ENCODE peak calls at places on chromosome 1, in eight cellular contexts. One of them, this sample, is unnamed. For H3K36me3, the result is how much of the 10 kb centered on the place peaks cover.

GRCh38 chr1:234960722-234961467 is 167.7 kb downstream of the TOMM20 start:
- DNase-seq in aorta: no peak
- DNase-seq in body of pancreas: peak
- DNase-seq in CD8-positive, alpha-beta T cell: no peak
- DNase-seq in colonic mucosa: peak
- DNase-seq in trophoblast cell: no peak
- DNase-seq in MM.1S: peak
- DNase-seq in stomach: peak
- DNase-seq in this sample: no peak

GRCh38 chr1:21936366-21937031 is 611 bp downstream of the HSPG2 start:
- DNase-seq in MM.1S: no peak
- DNase-seq in aorta: no peak
- DNase-seq in colonic mucosa: peak
- DNase-seq in body of pancreas: no peak
- DNase-seq in stomach: no peak
- DNase-seq in trophoblast cell: no peak
- DNase-seq in CD8-positive, alpha-beta T cell: no peak
- DNase-seq in this sample: no peak

GRCh38 chr1:63794927-63795326 is 21.1 kb downstream of the ROR1 start:
- DNase-seq in CD8-positive, alpha-beta T cell: no peak
- DNase-seq in MM.1S: no peak
- DNase-seq in aorta: no peak
- DNase-seq in stomach: no peak
- DNase-seq in trophoblast cell: no peak
- DNase-seq in colonic mucosa: no peak
- DNase-seq in body of pancreas: no peak
- DNase-seq in this sample: no peak

GRCh38 chr1:240242601-240243144 is 151.0 kb downstream of the FMN2 start:
- DNase-seq in MM.1S: no peak
- DNase-seq in CD8-positive, alpha-beta T cell: no peak
- DNase-seq in trophoblast cell: no peak
- DNase-seq in stomach: no peak
- DNase-seq in body of pancreas: no peak
- DNase-seq in colonic mucosa: no peak
- DNase-seq in aorta: no peak
- DNase-seq in this sample: no peak

GRCh38 chr1:18010945-18011344 is 96.7 kb upstream of the IGSF21 start:
- DNase-seq in CD8-positive, alpha-beta T cell: no peak
- DNase-seq in body of pancreas: no peak
- DNase-seq in aorta: no peak
- DNase-seq in stomach: no peak
- DNase-seq in MM.1S: no peak
- DNase-seq in colonic mucosa: no peak
- DNase-seq in trophoblast cell: no peak
- DNase-seq in this sample: no peak

GRCh38 chr1:167911413-167911812 is 2.5 kb downstream of the ADCY10 start:
- DNase-seq in stomach: peak
- DNase-seq in MM.1S: no peak
- DNase-seq in body of pancreas: no peak
- DNase-seq in colonic mucosa: no peak
- DNase-seq in CD8-positive, alpha-beta T cell: no peak
- DNase-seq in trophoblast cell: no peak
- DNase-seq in aorta: no peak
- DNase-seq in this sample: no peak

GRCh38 chr1:56872597-56872996 is 18.0 kb downstream of the C8A start:
- DNase-seq in trophoblast cell: no peak
- DNase-seq in CD8-positive, alpha-beta T cell: no peak
- DNase-seq in aorta: no peak
- DNase-seq in body of pancreas: no peak
- DNase-seq in stomach: no peak
- DNase-seq in colonic mucosa: no peak
- DNase-seq in MM.1S: no peak
- DNase-seq in this sample: no peak

GRCh38 chr1:29639741-29640427 is 403.6 kb downstream of the PTPRU start:
- DNase-seq in CD8-positive, alpha-beta T cell: no peak
- DNase-seq in stomach: no peak
- DNase-seq in body of pancreas: no peak
- DNase-seq in aorta: no peak
- DNase-seq in colonic mucosa: no peak
- DNase-seq in trophoblast cell: no peak
- DNase-seq in MM.1S: peak
- DNase-seq in this sample: no peak

GRCh38 chr1:14968251-14968812 is 185.2 kb upstream of the TMEM51 start:
- DNase-seq in trophoblast cell: peak
- DNase-seq in aorta: peak
- DNase-seq in body of pancreas: no peak
- DNase-seq in stomach: no peak
- DNase-seq in CD8-positive, alpha-beta T cell: no peak
- DNase-seq in colonic mucosa: no peak
- DNase-seq in MM.1S: no peak
- DNase-seq in this sample: peak

GRCh38 chr1:91769698-91770232 is 116.2 kb downstream of the TGFBR3 start:
- DNase-seq in trophoblast cell: no peak
- DNase-seq in stomach: no peak
- DNase-seq in MM.1S: no peak
- DNase-seq in body of pancreas: no peak
- DNase-seq in aorta: no peak
- DNase-seq in colonic mucosa: no peak
- DNase-seq in CD8-positive, alpha-beta T cell: no peak
- DNase-seq in this sample: no peak
- H3K36me3 ChIP-seq in trophoblast cell: under half
- H3K36me3 ChIP-seq in stomach: under half
- H3K36me3 ChIP-seq in MM.1S: under half
- H3K36me3 ChIP-seq in body of pancreas: under half
- H3K36me3 ChIP-seq in aorta: under half
- H3K36me3 ChIP-seq in colonic mucosa: under half
- H3K36me3 ChIP-seq in CD8-positive, alpha-beta T cell: under half
- H3K36me3 ChIP-seq in this sample: under half

GRCh38 chr1:180053594-180054567 is 99.3 kb downstream of the CEP350 start:
- DNase-seq in aorta: no peak
- DNase-seq in stomach: no peak
- DNase-seq in CD8-positive, alpha-beta T cell: no peak
- DNase-seq in colonic mucosa: no peak
- DNase-seq in MM.1S: no peak
- DNase-seq in trophoblast cell: no peak
- DNase-seq in body of pancreas: no peak
- DNase-seq in this sample: no peak
- H3K36me3 ChIP-seq in aorta: under half
- H3K36me3 ChIP-seq in stomach: under half
- H3K36me3 ChIP-seq in CD8-positive, alpha-beta T cell: under half
- H3K36me3 ChIP-seq in colonic mucosa: under half
- H3K36me3 ChIP-seq in MM.1S: under half
- H3K36me3 ChIP-seq in trophoblast cell: under half
- H3K36me3 ChIP-seq in body of pancreas: under half
- H3K36me3 ChIP-seq in this sample: under half

DNA sequence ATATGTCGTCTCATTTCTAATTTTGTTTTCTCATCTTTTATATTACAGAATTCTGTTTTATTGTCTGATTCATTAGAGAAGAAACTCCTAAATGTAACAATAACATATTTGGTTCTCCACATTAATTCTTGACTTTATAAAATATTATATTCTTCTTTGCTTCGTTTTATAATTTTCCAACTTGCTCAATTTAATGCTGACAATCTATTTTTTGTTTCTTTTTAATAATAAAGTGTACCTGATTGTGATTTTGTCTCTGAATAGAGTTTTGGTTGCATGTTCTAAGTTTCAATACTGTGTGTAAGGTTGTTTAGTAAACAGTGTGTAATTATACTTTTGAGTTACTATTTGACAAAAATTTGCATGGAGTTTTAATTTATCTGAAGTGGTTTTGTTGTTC is 131.0 kb upstream of the C1orf105 start:
- DNase-seq in MM.1S: no peak
- DNase-seq in colonic mucosa: no peak
- DNase-seq in aorta: no peak
- DNase-seq in trophoblast cell: no peak
- DNase-seq in CD8-positive, alpha-beta T cell: no peak
- DNase-seq in body of pancreas: no peak
- DNase-seq in stomach: no peak
- DNase-seq in this sample: no peak
- H3K36me3 ChIP-seq in MM.1S: under half
- H3K36me3 ChIP-seq in colonic mucosa: under half
- H3K36me3 ChIP-seq in aorta: under half
- H3K36me3 ChIP-seq in trophoblast cell: under half
- H3K36me3 ChIP-seq in CD8-positive, alpha-beta T cell: under half
- H3K36me3 ChIP-seq in body of pancreas: under half
- H3K36me3 ChIP-seq in stomach: under half
- H3K36me3 ChIP-seq in this sample: under half

GRCh38 chr1:54846716-54847284 is 40.2 kb downstream of the DHCR24 start:
- DNase-seq in aorta: no peak
- DNase-seq in body of pancreas: no peak
- DNase-seq in MM.1S: no peak
- DNase-seq in trophoblast cell: no peak
- DNase-seq in CD8-positive, alpha-beta T cell: no peak
- DNase-seq in stomach: peak
- DNase-seq in colonic mucosa: no peak
- DNase-seq in this sample: no peak
- H3K36me3 ChIP-seq in aorta: under half
- H3K36me3 ChIP-seq in body of pancreas: under half
- H3K36me3 ChIP-seq in MM.1S: under half
- H3K36me3 ChIP-seq in trophoblast cell: under half
- H3K36me3 ChIP-seq in CD8-positive, alpha-beta T cell: under half
- H3K36me3 ChIP-seq in stomach: under half
- H3K36me3 ChIP-seq in colonic mucosa: under half
- H3K36me3 ChIP-seq in this sample: under half

GRCh38 chr1:27968692-27969091 is 8.9 kb downstream of the XKR8 start:
- DNase-seq in aorta: no peak
- DNase-seq in stomach: no peak
- DNase-seq in colonic mucosa: peak
- DNase-seq in MM.1S: no peak
- DNase-seq in trophoblast cell: peak
- DNase-seq in body of pancreas: no peak
- DNase-seq in CD8-positive, alpha-beta T cell: no peak
- DNase-seq in this sample: peak
- H3K36me3 ChIP-seq in aorta: under half
- H3K36me3 ChIP-seq in stomach: under half
- H3K36me3 ChIP-seq in colonic mucosa: under half
- H3K36me3 ChIP-seq in MM.1S: under half
- H3K36me3 ChIP-seq in trophoblast cell: under half
- H3K36me3 ChIP-seq in body of pancreas: under half
- H3K36me3 ChIP-seq in CD8-positive, alpha-beta T cell: under half
- H3K36me3 ChIP-seq in this sample: under half

GRCh38 chr1:223748405-223748772 is 36.0 kb downstream of the CAPN2 start:
- DNase-seq in MM.1S: no peak
- DNase-seq in trophoblast cell: no peak
- DNase-seq in body of pancreas: no peak
- DNase-seq in aorta: no peak
- DNase-seq in stomach: no peak
- DNase-seq in colonic mucosa: no peak
- DNase-seq in CD8-positive, alpha-beta T cell: no peak
- DNase-seq in this sample: no peak
- H3K36me3 ChIP-seq in MM.1S: under half
- H3K36me3 ChIP-seq in trophoblast cell: half or more
- H3K36me3 ChIP-seq in body of pancreas: under half
- H3K36me3 ChIP-seq in aorta: under half
- H3K36me3 ChIP-seq in stomach: half or more
- H3K36me3 ChIP-seq in colonic mucosa: under half
- H3K36me3 ChIP-seq in CD8-positive, alpha-beta T cell: under half
- H3K36me3 ChIP-seq in this sample: half or more

DNA sequence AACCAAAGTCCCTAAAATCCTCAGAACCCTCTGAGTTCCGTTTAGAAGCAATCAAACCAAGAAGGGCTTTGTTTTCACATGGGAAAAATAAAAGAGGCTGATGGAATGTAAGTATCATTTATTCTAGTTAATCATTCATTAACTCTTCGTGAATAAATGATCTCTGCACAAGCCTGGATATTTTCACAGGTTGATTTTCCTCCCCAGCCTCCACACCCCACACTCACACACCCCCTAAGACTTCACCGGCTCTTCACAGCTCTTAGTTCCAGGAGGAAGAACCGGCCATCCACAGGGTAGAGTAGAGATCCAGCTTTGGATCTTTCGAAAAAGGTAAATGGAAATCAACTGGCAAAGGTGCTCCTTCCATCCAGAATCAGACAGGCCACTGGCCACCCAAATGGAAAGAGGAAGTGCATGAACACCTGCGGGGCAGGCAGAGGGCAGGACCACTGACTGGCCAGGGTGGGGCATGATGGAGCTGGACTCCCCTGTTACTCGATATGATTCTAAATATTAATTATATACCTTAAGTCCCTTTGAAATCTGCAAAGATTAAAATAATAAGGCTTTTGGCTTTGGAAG is 10.0 kb downstream of the C1orf198 start:
- DNase-seq in stomach: no peak
- DNase-seq in body of pancreas: no peak
- DNase-seq in CD8-positive, alpha-beta T cell: no peak
- DNase-seq in MM.1S: no peak
- DNase-seq in trophoblast cell: no peak
- DNase-seq in aorta: no peak
- DNase-seq in colonic mucosa: no peak
- DNase-seq in this sample: no peak
- H3K36me3 ChIP-seq in stomach: under half
- H3K36me3 ChIP-seq in body of pancreas: under half
- H3K36me3 ChIP-seq in CD8-positive, alpha-beta T cell: under half
- H3K36me3 ChIP-seq in MM.1S: under half
- H3K36me3 ChIP-seq in trophoblast cell: under half
- H3K36me3 ChIP-seq in aorta: under half
- H3K36me3 ChIP-seq in colonic mucosa: under half
- H3K36me3 ChIP-seq in this sample: under half

GRCh38 chr1:113670650-113671049 is 88.6 kb downstream of the PHTF1 start:
- DNase-seq in body of pancreas: no peak
- DNase-seq in MM.1S: no peak
- DNase-seq in trophoblast cell: no peak
- DNase-seq in CD8-positive, alpha-beta T cell: no peak
- DNase-seq in colonic mucosa: no peak
- DNase-seq in aorta: no peak
- DNase-seq in stomach: no peak
- DNase-seq in this sample: no peak
- H3K36me3 ChIP-seq in body of pancreas: under half
- H3K36me3 ChIP-seq in MM.1S: under half
- H3K36me3 ChIP-seq in trophoblast cell: under half
- H3K36me3 ChIP-seq in CD8-positive, alpha-beta T cell: under half
- H3K36me3 ChIP-seq in colonic mucosa: under half
- H3K36me3 ChIP-seq in aorta: under half
- H3K36me3 ChIP-seq in stomach: under half
- H3K36me3 ChIP-seq in this sample: under half

GRCh38 chr1:236590553-236591150 is 13.7 kb downstream of the HEATR1 start:
- DNase-seq in colonic mucosa: no peak
- DNase-seq in MM.1S: no peak
- DNase-seq in body of pancreas: no peak
- DNase-seq in stomach: no peak
- DNase-seq in CD8-positive, alpha-beta T cell: no peak
- DNase-seq in aorta: no peak
- DNase-seq in trophoblast cell: no peak
- DNase-seq in this sample: no peak
- H3K36me3 ChIP-seq in colonic mucosa: under half
- H3K36me3 ChIP-seq in MM.1S: under half
- H3K36me3 ChIP-seq in body of pancreas: under half
- H3K36me3 ChIP-seq in stomach: under half
- H3K36me3 ChIP-seq in CD8-positive, alpha-beta T cell: under half
- H3K36me3 ChIP-seq in aorta: under half
- H3K36me3 ChIP-seq in trophoblast cell: under half
- H3K36me3 ChIP-seq in this sample: under half

DNA sequence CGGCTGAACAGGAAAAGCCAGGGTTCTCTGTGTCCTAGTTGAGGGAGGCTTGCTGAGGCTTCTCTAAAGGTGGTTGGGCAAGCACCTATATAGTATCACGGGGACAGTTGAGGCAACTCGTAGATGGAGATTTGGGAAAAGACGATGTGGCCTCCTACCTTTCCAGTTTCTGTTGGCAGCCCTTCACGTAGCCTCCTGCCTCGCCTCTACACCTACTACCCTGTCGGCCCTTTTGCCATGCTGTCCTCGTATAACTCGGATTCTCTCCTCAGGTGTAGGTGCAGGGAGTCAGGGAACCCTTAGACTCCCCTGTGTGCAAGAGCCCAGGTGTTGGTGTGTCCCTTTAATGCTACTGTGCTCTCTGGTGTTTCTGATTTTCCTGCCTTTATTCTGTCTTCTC is 10.3 kb downstream of the ZNF692 start:
- DNase-seq in colonic mucosa: no peak
- DNase-seq in CD8-positive, alpha-beta T cell: no peak
- DNase-seq in body of pancreas: no peak
- DNase-seq in MM.1S: no peak
- DNase-seq in trophoblast cell: no peak
- DNase-seq in stomach: no peak
- DNase-seq in aorta: no peak
- DNase-seq in this sample: no peak
- H3K36me3 ChIP-seq in colonic mucosa: under half
- H3K36me3 ChIP-seq in CD8-positive, alpha-beta T cell: under half
- H3K36me3 ChIP-seq in body of pancreas: under half
- H3K36me3 ChIP-seq in MM.1S: under half
- H3K36me3 ChIP-seq in trophoblast cell: half or more
- H3K36me3 ChIP-seq in stomach: half or more
- H3K36me3 ChIP-seq in aorta: under half
- H3K36me3 ChIP-seq in this sample: under half

This sample was measured in BJ.